ENCODE peak calls at places on chromosomes 3 and 15, in four cellular contexts. B is A673, G is fibroblast of lung, K is astrocyte. O is an unnamed sample.

GRCh38 chr3:60588806-60589205 is 662.4 kb downstream of the FHIT start:
- DNase-seq in B (no peak), G (no peak), K (peak), O (no peak)

GRCh38 chr3:130760922-130761321 is 14.3 kb upstream of the PIK3R4 start:
- DNase-seq in B (no peak), G (no peak), K (no peak), O (no peak)

GRCh38 chr3:120772081-120772480 is 29.5 kb downstream of the GTF2E1 start:
- DNase-seq in B (peak), G (no peak), K (no peak), O (no peak)

GRCh38 chr3:158743280-158743663 is 11.0 kb upstream of the RARRES1 start:
- DNase-seq in B (no peak), G (no peak), K (no peak), O (no peak)

GRCh38 chr15:101141926-101142527 is 109.8 kb downstream of the CHSY1 start:
- DNase-seq in B (no peak), G (no peak), K (no peak), O (no peak)

GRCh38 chr3:197308591-197308990 is 10.2 kb upstream of the DLG1 start:
- DNase-seq in B (peak), G (peak), K (peak), O (no peak)

GRCh38 chr3:6989608-6990291 is 128.8 kb downstream of the GRM7 start:
- DNase-seq in B (no peak), G (no peak), K (no peak), O (peak)

GRCh38 chr3:189355481-189356201 is 183.9 kb downstream of the TPRG1 start:
- DNase-seq in B (no peak), G (peak), K (peak), O (peak)

GRCh38 chr15:79315623-79316328 is 4.9 kb downstream of the TMED3 start:
- DNase-seq in B (no peak), G (no peak), K (no peak), O (no peak)

GRCh38 chr3:186525369-186526255 is 18.6 kb downstream of the CRYGS start:
- DNase-seq in B (peak), G (no peak), K (no peak), O (no peak)

GRCh38 chr3:169324454-169324789 is 339.1 kb downstream of the MECOM start:
- DNase-seq in B (no peak), G (no peak), K (no peak), O (no peak)

GRCh38 chr3:195883160-195883559 is 25.2 kb downstream of the TNK2 start:
- DNase-seq in B (no peak), G (no peak), K (no peak), O (no peak)

GRCh38 chr3:195885036-195885871 is 23.1 kb downstream of the TNK2 start:
- DNase-seq in B (no peak), G (no peak), K (no peak), O (no peak)

GRCh38 chr3:195883801-195884200 is 24.6 kb downstream of the TNK2 start:
- DNase-seq in B (no peak), G (no peak), K (no peak), O (no peak)

GRCh38 chr3:195886181-195887141 is 21.9 kb downstream of the TNK2 start:
- DNase-seq in B (no peak), G (no peak), K (peak), O (no peak)

DNA sequence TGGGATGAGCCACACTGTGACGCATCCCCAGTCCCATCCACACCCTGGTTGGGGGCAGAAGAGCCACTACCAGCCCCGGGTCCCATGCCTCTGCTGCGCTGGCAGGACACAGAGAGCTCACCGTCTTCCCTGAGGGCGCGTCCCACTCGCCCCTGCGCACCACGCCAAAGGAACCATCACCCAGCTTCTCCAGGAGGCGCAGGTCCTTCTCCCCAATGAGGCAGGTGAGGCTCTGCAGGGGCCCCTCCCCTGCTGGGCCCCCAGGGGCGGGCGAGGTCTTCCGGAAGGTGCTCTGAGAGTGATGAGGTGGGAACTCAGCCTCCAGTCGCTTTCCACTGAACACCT is 23.7 kb downstream of the TNK2 start:
- DNase-seq in B (no peak), G (no peak), K (no peak), O (no peak)
- H3K27ac ChIP-seq in B (no peak), G (no peak), K (no peak), O (no peak)

GRCh38 chr15:77251662-77252061 is 168.2 kb downstream of the PEAK1 start:
- DNase-seq in B (peak), G (peak), K (peak), O (peak)

GRCh38 chr15:77255385-77255784 is 164.5 kb downstream of the PEAK1 start:
- DNase-seq in B (no peak), G (no peak), K (no peak), O (no peak)
- H3K4me3 ChIP-seq in B (no peak), G (no peak), K (no peak), O (no peak)

GRCh38 chr15:42042602-42043400 is 22.0 kb upstream of the PLA2G4E start:
- DNase-seq in B (no peak), G (no peak), K (no peak), O (no peak)
- TF ChIP-seq EZH2 in B (no peak), G (no peak), K (no peak), O (no peak)

GRCh38 chr3:10519236-10519635 is 13.8 kb upstream of the ATP2B2 start:
- DNase-seq in B (no peak), G (no peak), K (peak), O (no peak)

GRCh38 chr3:10522646-10523303 is 17.4 kb upstream of the ATP2B2 start:
- DNase-seq in B (no peak), G (no peak), K (no peak), O (no peak)

GRCh38 chr3:10520118-10520517 is 14.7 kb upstream of the ATP2B2 start:
- DNase-seq in B (no peak), G (no peak), K (no peak), O (no peak)

GRCh38 chr3:10524270-10524669 is 18.9 kb upstream of the ATP2B2 start:
- DNase-seq in B (no peak), G (no peak), K (no peak), O (no peak)

DNA sequence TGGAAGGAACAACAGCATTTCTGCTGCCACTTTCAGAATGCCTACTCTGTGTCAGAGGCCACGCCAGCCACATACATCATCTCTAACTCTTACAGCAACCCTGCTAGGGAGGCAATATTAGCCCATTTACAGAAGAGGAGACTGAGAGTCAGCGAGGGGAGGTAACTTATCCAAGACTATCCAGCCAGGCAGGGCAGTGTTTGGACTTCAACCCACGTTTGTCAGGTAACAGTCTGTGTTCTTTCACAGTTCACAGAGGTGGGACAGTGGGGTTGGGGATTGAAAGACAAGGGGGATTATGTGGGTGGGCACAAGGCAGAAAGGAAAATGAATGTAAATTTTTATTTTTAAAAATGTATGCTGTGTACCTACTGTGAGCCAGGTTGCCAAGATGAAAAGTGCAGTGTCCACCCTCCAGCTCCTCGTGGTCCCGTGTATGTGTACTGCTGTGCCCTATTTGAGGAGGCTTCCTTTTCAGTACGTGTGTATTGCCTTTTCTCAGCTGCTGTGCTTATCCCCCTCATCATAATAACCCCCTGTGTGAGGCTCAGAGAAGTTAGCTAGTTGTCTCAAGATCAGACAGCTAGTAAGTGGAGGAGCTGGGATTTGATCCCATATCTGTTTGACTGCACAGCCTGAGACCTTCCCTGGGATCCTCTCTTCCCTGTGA is 16.5 kb upstream of the ATP2B2 start:
- DNase-seq in B (no peak), G (no peak), K (no peak), O (no peak)
- H3K27ac ChIP-seq in B (no peak), G (no peak), K (no peak), O (no peak)

GRCh38 chr3:4827767-4828166 is 151.5 kb upstream of the BHLHE40 start:
- DNase-seq in B (no peak), G (no peak), K (no peak), O (no peak)

GRCh38 chr3:4824948-4825325 is 154.3 kb upstream of the BHLHE40 start:
- DNase-seq in B (no peak), G (peak), K (peak), O (no peak)

GRCh38 chr3:4823986-4824947 is 155.0 kb upstream of the BHLHE40 start:
- DNase-seq in B (no peak), G (no peak), K (no peak), O (no peak)

GRCh38 chr3:4826237-4827100 is 152.8 kb upstream of the BHLHE40 start:
- DNase-seq in B (no peak), G (peak), K (peak), O (no peak)

DNA sequence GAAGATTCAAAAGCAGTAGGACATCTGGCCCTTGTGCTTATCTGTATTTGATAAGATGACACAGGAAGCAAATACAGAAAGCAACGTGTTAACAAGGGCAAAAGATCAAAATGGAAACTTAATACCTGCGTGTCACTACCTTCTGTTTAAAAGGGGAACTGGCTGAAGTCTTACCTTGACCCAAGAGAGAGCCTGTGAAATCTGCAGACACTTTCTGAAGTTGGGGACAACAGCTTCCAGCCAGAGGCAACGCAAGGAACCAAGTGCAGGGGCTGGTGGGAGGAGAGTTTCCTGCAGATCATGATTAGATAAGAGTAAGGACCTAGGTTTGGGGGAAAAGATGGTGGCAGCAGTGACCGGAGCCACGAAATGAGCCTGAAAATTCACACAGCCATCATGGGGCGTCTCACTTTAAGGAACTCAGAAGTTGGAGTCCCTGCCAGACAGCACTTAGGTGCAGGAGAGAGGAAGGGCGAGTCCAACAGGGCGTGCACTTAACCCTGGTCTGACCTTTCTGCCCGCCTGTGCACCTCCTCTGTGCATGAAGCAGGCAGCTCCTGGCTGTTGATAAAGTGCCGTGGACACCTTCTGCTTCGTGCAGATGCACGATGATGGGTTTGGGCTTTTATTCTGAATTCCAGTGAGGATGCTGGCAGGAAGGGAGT is 153.5 kb upstream of the BHLHE40 start:
- DNase-seq in B (no peak), G (no peak), K (no peak), O (no peak)
- H3K4me3 ChIP-seq in B (no peak), G (no peak), K (no peak), O (no peak)

GRCh38 chr3:53154731-53155320 is 6.2 kb upstream of the PRKCD start:
- DNase-seq in B (no peak), G (no peak), K (no peak), O (no peak)
- TF ChIP-seq EZH2 in B (no peak), G (no peak), K (no peak), O (no peak)

DNA sequence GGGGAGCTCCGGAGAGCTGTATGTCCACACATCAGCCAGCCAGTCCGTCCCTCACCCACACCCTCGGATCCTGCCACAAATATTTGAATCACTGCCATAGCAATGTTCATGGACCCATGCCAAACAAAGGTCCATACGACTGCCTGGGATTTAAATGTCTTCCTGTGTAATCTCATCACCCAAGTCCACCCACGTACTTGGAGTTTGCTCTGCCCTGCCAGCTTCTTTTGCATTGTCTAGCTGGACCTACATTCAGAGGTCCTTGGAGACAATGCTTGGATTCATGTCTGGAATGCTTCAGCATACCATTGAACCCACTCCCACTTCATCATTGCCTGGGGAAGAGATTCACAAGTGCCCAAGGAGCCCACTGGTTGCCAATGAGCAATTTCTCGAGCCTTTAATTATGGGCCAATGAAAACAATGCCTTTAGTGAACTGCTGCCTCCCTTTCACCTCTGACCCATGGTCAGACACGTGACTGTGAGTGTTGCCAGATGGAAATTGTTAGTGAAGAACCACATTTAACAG is 90.4 kb upstream of the PHLDB2 start:
- DNase-seq in B (peak), G (peak), K (peak), O (no peak)
- H3K27ac ChIP-seq in B (no peak), G (peak), K (peak), O (no peak)

GRCh38 chr15:65377105-65377975 is 462 bp downstream of the IGDCC3 start:
- DNase-seq in B (no peak), G (peak), K (peak), O (peak)

GRCh38 chr15:65374831-65375401 is 2.9 kb downstream of the IGDCC3 start:
- DNase-seq in B (no peak), G (no peak), K (no peak), O (peak)

GRCh38 chr15:65375871-65376552 is 1.8 kb downstream of the IGDCC3 start:
- DNase-seq in B (no peak), G (no peak), K (no peak), O (peak)

GRCh38 chr15:65377976-65378366 is at the start of gene IGDCC3:
- DNase-seq in B (no peak), G (peak), K (no peak), O (peak)

DNA sequence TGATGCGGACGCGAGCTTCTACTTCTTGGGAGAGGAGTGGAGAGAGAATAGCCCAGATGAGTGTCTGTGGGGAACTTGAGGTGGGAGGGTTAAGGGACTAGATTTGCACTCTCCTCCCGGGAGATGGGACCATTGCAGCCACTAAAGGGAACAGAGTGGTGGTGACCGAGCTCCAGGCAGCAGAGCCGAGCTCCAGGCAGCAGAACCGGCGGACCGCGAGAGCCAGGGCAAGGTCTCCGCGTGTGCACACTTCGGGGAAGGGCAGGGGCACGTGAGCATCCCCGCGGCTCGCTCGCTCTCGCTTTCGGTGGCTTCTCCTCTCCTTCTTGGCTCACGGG is 1.1 kb downstream of the IGDCC3 start:
- DNase-seq in B (no peak), G (peak), K (no peak), O (no peak)
- H3K4me3 ChIP-seq in B (peak), G (no peak), K (peak), O (peak)

DNA sequence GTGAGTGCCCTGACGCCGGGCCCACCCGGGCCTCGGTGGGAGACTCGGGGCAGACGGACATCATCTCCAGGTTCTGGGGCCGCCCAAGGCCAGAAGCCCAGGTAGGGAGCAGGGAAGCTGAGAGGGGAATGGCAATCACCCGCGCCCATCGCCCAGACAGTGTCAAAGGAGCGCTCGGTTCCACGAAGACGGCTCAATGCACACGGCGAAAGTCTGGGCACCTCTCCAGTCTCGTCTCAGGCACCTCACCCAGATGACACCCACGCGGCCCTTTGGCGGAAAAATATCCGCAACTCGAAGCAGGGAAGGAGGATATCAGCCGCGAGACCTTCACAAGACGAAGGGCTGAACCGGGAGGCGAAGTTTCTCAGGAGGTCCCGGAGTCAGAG is 942 bp downstream of the IL17RD start:
- DNase-seq in B (no peak), G (peak), K (no peak), O (no peak)
- TF ChIP-seq EZH2 in B (no peak), G (peak), K (no peak), O (no peak)